ENCODE peak calls at places on chromosomes 12 and 14, in nine cellular contexts. One of them, this sample, is unnamed.
A peak's percentile ranks its signal among the peaks of the same experiment; 100 is the strongest.

GRCh38 chr14:104390941-104391901 is 188.3 kb upstream of the C14orf180 start:
- DNase-seq in BJ: no peak
- DNase-seq in suprapubic skin: peak; percentile 38
- DNase-seq in lung: no peak
- DNase-seq in fibroblast of pulmonary artery: no peak
- DNase-seq in GM23338: no peak
- DNase-seq in lower leg skin: peak; percentile 83
- DNase-seq in bronchial epithelial cell: no peak
- DNase-seq in IMR-90: no peak
- DNase-seq in this sample: no peak

GRCh38 chr14:105070760-105071137 is 5.5 kb upstream of the GPR132 start:
- DNase-seq in fibroblast of pulmonary artery: no peak
- DNase-seq in BJ: no peak
- DNase-seq in GM23338: no peak
- DNase-seq in lower leg skin: no peak
- DNase-seq in suprapubic skin: no peak
- DNase-seq in bronchial epithelial cell: no peak
- DNase-seq in IMR-90: no peak
- DNase-seq in lung: no peak
- DNase-seq in this sample: no peak

GRCh38 chr14:97850886-97851285 is 1053.7 kb downstream of the VRK1 start:
- DNase-seq in IMR-90: no peak
- DNase-seq in fibroblast of pulmonary artery: no peak
- DNase-seq in lung: no peak
- DNase-seq in suprapubic skin: no peak
- DNase-seq in bronchial epithelial cell: no peak
- DNase-seq in BJ: no peak
- DNase-seq in lower leg skin: no peak
- DNase-seq in GM23338: no peak
- DNase-seq in this sample: no peak

GRCh38 chr14:69763761-69764510 is 3.0 kb upstream of the SRSF5 start:
- DNase-seq in GM23338: no peak
- DNase-seq in suprapubic skin: no peak
- DNase-seq in fibroblast of pulmonary artery: peak; percentile 60
- DNase-seq in IMR-90: peak; percentile 44
- DNase-seq in bronchial epithelial cell: peak; percentile 21
- DNase-seq in lower leg skin: no peak
- DNase-seq in lung: no peak
- DNase-seq in BJ: no peak
- DNase-seq in this sample: no peak

GRCh38 chr12:55670213-55670730 is 33.6 kb downstream of the OR10P1 start:
- DNase-seq in suprapubic skin: no peak
- DNase-seq in BJ: no peak
- DNase-seq in lower leg skin: peak; percentile 73
- DNase-seq in IMR-90: no peak
- DNase-seq in lung: no peak
- DNase-seq in GM23338: no peak
- DNase-seq in fibroblast of pulmonary artery: no peak
- DNase-seq in bronchial epithelial cell: no peak
- DNase-seq in this sample: no peak

GRCh38 chr14:26963696-26964095 is 365.9 kb upstream of the NOVA1 start:
- DNase-seq in fibroblast of pulmonary artery: peak; percentile 34
- DNase-seq in suprapubic skin: peak; percentile 65
- DNase-seq in GM23338: no peak
- DNase-seq in lung: no peak
- DNase-seq in BJ: no peak
- DNase-seq in bronchial epithelial cell: no peak
- DNase-seq in IMR-90: no peak
- DNase-seq in lower leg skin: no peak
- DNase-seq in this sample: no peak

GRCh38 chr12:84996759-84997158 is 39.3 kb downstream of the TSPAN19 start:
- DNase-seq in lung: no peak
- DNase-seq in IMR-90: no peak
- DNase-seq in BJ: no peak
- DNase-seq in GM23338: peak; percentile 10
- DNase-seq in lower leg skin: no peak
- DNase-seq in suprapubic skin: no peak
- DNase-seq in fibroblast of pulmonary artery: no peak
- DNase-seq in bronchial epithelial cell: no peak
- DNase-seq in this sample: no peak

GRCh38 chr12:119208626-119209061 is 29.9 kb downstream of the HSPB8 start:
- DNase-seq in lower leg skin: peak; percentile 94
- DNase-seq in GM23338: peak; percentile 47
- DNase-seq in IMR-90: peak; percentile 38
- DNase-seq in BJ: peak; percentile 1
- DNase-seq in fibroblast of pulmonary artery: peak; percentile 71
- DNase-seq in suprapubic skin: peak; percentile 91
- DNase-seq in lung: peak; percentile 63
- DNase-seq in bronchial epithelial cell: peak; percentile 87
- DNase-seq in this sample: peak; percentile 1

GRCh38 chr14:77246784-77247183 is 24.2 kb downstream of the NGB start:
- DNase-seq in IMR-90: no peak
- DNase-seq in lung: no peak
- DNase-seq in bronchial epithelial cell: no peak
- DNase-seq in fibroblast of pulmonary artery: no peak
- DNase-seq in suprapubic skin: no peak
- DNase-seq in BJ: no peak
- DNase-seq in lower leg skin: no peak
- DNase-seq in GM23338: no peak
- DNase-seq in this sample: no peak

GRCh38 chr14:89198544-89199329 is 218.3 kb downstream of the FOXN3 start:
- DNase-seq in lower leg skin: no peak
- DNase-seq in suprapubic skin: no peak
- DNase-seq in IMR-90: peak; percentile 41
- DNase-seq in GM23338: no peak
- DNase-seq in BJ: no peak
- DNase-seq in lung: no peak
- DNase-seq in fibroblast of pulmonary artery: peak; percentile 53
- DNase-seq in bronchial epithelial cell: no peak
- DNase-seq in this sample: no peak

GRCh38 chr12:5085896-5086295 is 42.2 kb downstream of the KCNA5 start:
- DNase-seq in BJ: peak; percentile 78
- DNase-seq in lung: no peak
- DNase-seq in bronchial epithelial cell: peak; percentile 73
- DNase-seq in fibroblast of pulmonary artery: peak; percentile 71
- DNase-seq in lower leg skin: no peak
- DNase-seq in suprapubic skin: no peak
- DNase-seq in IMR-90: peak; percentile 97
- DNase-seq in GM23338: no peak
- DNase-seq in this sample: peak; percentile 82

GRCh38 chr14:61461808-61462275 is 140.5 kb downstream of the PRKCH start:
- DNase-seq in GM23338: peak; percentile 80
- DNase-seq in suprapubic skin: no peak
- DNase-seq in lower leg skin: no peak
- DNase-seq in bronchial epithelial cell: peak; percentile 63
- DNase-seq in IMR-90: peak; percentile 77
- DNase-seq in lung: no peak
- DNase-seq in fibroblast of pulmonary artery: peak; percentile 89
- DNase-seq in BJ: no peak
- DNase-seq in this sample: peak; percentile 89

GRCh38 chr12:20646239-20646827 is 48.8 kb upstream of the SLCO1C1 start:
- DNase-seq in GM23338: peak; percentile 45
- DNase-seq in fibroblast of pulmonary artery: peak; percentile 75
- DNase-seq in BJ: no peak
- DNase-seq in suprapubic skin: no peak
- DNase-seq in IMR-90: peak; percentile 60
- DNase-seq in lower leg skin: no peak
- DNase-seq in bronchial epithelial cell: peak; percentile 43
- DNase-seq in lung: no peak
- DNase-seq in this sample: peak; percentile 80
- TF ChIP-seq CTCF in GM23338: peak; percentile 71
- TF ChIP-seq CTCF in fibroblast of pulmonary artery: peak; percentile 78
- TF ChIP-seq CTCF in BJ: peak; percentile 64
- TF ChIP-seq CTCF in suprapubic skin: no peak
- TF ChIP-seq CTCF in IMR-90: peak; percentile 65
- TF ChIP-seq CTCF in lower leg skin: no peak
- TF ChIP-seq CTCF in bronchial epithelial cell: peak; percentile 43
- TF ChIP-seq CTCF in lung: peak; percentile 11
- TF ChIP-seq CTCF in this sample: peak; percentile 69

DNA sequence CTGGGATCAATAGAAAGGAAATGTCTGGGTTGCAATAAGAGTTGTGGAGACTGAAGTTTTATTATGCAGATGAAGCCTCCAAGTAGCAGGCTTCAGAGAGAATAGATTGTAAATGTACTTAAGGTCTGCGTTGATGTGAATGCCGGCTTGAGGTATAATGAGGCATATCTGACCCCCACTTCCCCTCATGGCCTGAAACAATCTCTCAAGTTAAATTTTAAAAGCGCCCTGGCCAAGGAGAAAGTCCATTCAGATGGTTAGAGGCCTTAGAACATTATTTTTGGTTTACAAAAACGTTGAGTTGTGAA is 28.3 kb upstream of the HIGD1C start:
- DNase-seq in IMR-90: no peak
- DNase-seq in lower leg skin: no peak
- DNase-seq in lung: no peak
- DNase-seq in bronchial epithelial cell: no peak
- DNase-seq in suprapubic skin: no peak
- DNase-seq in fibroblast of pulmonary artery: no peak
- DNase-seq in BJ: no peak
- DNase-seq in GM23338: no peak
- DNase-seq in this sample: no peak
- H3K4me3 ChIP-seq in IMR-90: peak overlapping the region; percentile 16
- H3K4me3 ChIP-seq in lower leg skin: no peak overlapping the region
- H3K4me3 ChIP-seq in lung: no peak overlapping the region
- H3K4me3 ChIP-seq in bronchial epithelial cell: no peak overlapping the region
- H3K4me3 ChIP-seq in suprapubic skin: peak overlapping the region; percentile 78
- H3K4me3 ChIP-seq in fibroblast of pulmonary artery: peak overlapping the region; percentile 88
- H3K4me3 ChIP-seq in BJ: peak overlapping the region; percentile 26
- H3K4me3 ChIP-seq in GM23338: peak overlapping the region; percentile 63
- H3K4me3 ChIP-seq in this sample: peak overlapping the region; percentile 72

GRCh38 chr12:38664661-38665269 is 240.6 kb downstream of the CPNE8 start:
- DNase-seq in lung: no peak
- DNase-seq in suprapubic skin: no peak
- DNase-seq in BJ: no peak
- DNase-seq in fibroblast of pulmonary artery: peak; percentile 40
- DNase-seq in GM23338: peak; percentile 49
- DNase-seq in lower leg skin: no peak
- DNase-seq in bronchial epithelial cell: peak; percentile 47
- DNase-seq in IMR-90: no peak
- DNase-seq in this sample: peak; percentile 16
- TF ChIP-seq CTCF in lung: no peak
- TF ChIP-seq CTCF in suprapubic skin: no peak
- TF ChIP-seq CTCF in BJ: peak; percentile 43
- TF ChIP-seq CTCF in fibroblast of pulmonary artery: peak; percentile 63
- TF ChIP-seq CTCF in GM23338: peak; percentile 70
- TF ChIP-seq CTCF in lower leg skin: no peak
- TF ChIP-seq CTCF in bronchial epithelial cell: peak; percentile 56
- TF ChIP-seq CTCF in IMR-90: no peak
- TF ChIP-seq CTCF in this sample: peak; percentile 44

GRCh38 chr12:26871985-26872384 is 39.0 kb upstream of the ITPR2 start:
- DNase-seq in IMR-90: no peak
- DNase-seq in lung: no peak
- DNase-seq in lower leg skin: no peak
- DNase-seq in fibroblast of pulmonary artery: no peak
- DNase-seq in GM23338: no peak
- DNase-seq in suprapubic skin: no peak
- DNase-seq in bronchial epithelial cell: no peak
- DNase-seq in BJ: no peak
- DNase-seq in this sample: no peak

GRCh38 chr12:26872623-26873022 is 39.6 kb upstream of the ITPR2 start:
- DNase-seq in GM23338: no peak
- DNase-seq in IMR-90: no peak
- DNase-seq in lung: no peak
- DNase-seq in suprapubic skin: no peak
- DNase-seq in fibroblast of pulmonary artery: no peak
- DNase-seq in bronchial epithelial cell: no peak
- DNase-seq in BJ: no peak
- DNase-seq in lower leg skin: no peak
- DNase-seq in this sample: no peak

GRCh38 chr12:26868505-26869494 is 35.8 kb upstream of the ITPR2 start:
- DNase-seq in lower leg skin: no peak
- DNase-seq in GM23338: no peak
- DNase-seq in IMR-90: no peak
- DNase-seq in suprapubic skin: no peak
- DNase-seq in fibroblast of pulmonary artery: no peak
- DNase-seq in BJ: no peak
- DNase-seq in lung: no peak
- DNase-seq in bronchial epithelial cell: no peak
- DNase-seq in this sample: no peak

GRCh38 chr12:26869908-26870459 is 37.0 kb upstream of the ITPR2 start:
- DNase-seq in BJ: no peak
- DNase-seq in GM23338: peak; percentile 23
- DNase-seq in lower leg skin: no peak
- DNase-seq in suprapubic skin: no peak
- DNase-seq in bronchial epithelial cell: no peak
- DNase-seq in lung: no peak
- DNase-seq in fibroblast of pulmonary artery: no peak
- DNase-seq in IMR-90: no peak
- DNase-seq in this sample: no peak

GRCh38 chr12:26870491-26871419 is 37.8 kb upstream of the ITPR2 start:
- DNase-seq in suprapubic skin: no peak
- DNase-seq in bronchial epithelial cell: peak; percentile 89
- DNase-seq in lower leg skin: no peak
- DNase-seq in GM23338: no peak
- DNase-seq in lung: peak; percentile 58
- DNase-seq in IMR-90: peak; percentile 57
- DNase-seq in BJ: no peak
- DNase-seq in fibroblast of pulmonary artery: peak; percentile 91
- DNase-seq in this sample: peak; percentile 70
- H3K4me3 ChIP-seq in suprapubic skin: no peak overlapping the region
- H3K4me3 ChIP-seq in bronchial epithelial cell: no peak overlapping the region
- H3K4me3 ChIP-seq in lower leg skin: no peak overlapping the region
- H3K4me3 ChIP-seq in GM23338: no peak overlapping the region
- H3K4me3 ChIP-seq in lung: no peak overlapping the region
- H3K4me3 ChIP-seq in IMR-90: no peak overlapping the region
- H3K4me3 ChIP-seq in BJ: no peak overlapping the region
- H3K4me3 ChIP-seq in fibroblast of pulmonary artery: peak overlapping the region; percentile 12
- H3K4me3 ChIP-seq in this sample: no peak overlapping the region

GRCh38 chr12:95201056-95201670 is 16.1 kb downstream of the FGD6 start:
- DNase-seq in suprapubic skin: no peak
- DNase-seq in lower leg skin: no peak
- DNase-seq in GM23338: no peak
- DNase-seq in fibroblast of pulmonary artery: peak; percentile 73
- DNase-seq in BJ: no peak
- DNase-seq in bronchial epithelial cell: peak; percentile 90
- DNase-seq in IMR-90: peak; percentile 64
- DNase-seq in lung: no peak
- DNase-seq in this sample: peak; percentile 86
- TF ChIP-seq CTCF in suprapubic skin: no peak
- TF ChIP-seq CTCF in lower leg skin: no peak
- TF ChIP-seq CTCF in GM23338: no peak
- TF ChIP-seq CTCF in fibroblast of pulmonary artery: no peak
- TF ChIP-seq CTCF in BJ: no peak
- TF ChIP-seq CTCF in bronchial epithelial cell: no peak
- TF ChIP-seq CTCF in IMR-90: no peak
- TF ChIP-seq CTCF in lung: no peak
- TF ChIP-seq CTCF in this sample: no peak

DNA sequence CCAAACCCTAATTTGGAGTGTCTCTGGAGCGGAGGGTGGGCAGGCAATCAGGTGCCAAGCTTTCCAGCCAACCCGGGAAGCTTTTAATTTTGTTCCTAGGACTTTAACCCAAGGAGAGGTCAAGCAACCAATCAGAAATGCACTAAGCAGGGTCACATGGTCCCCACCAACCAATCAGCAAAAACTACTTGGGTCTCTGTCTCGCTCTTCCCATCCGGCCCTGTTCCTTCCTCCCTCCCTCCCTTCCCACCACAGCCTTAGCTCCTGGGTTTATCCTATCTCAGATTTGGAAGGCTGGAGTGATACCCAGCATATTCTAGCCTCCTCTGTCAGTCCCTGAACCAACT is 7.3 kb downstream of the HOXC5 start:
- DNase-seq in BJ: no peak
- DNase-seq in suprapubic skin: no peak
- DNase-seq in lung: no peak
- DNase-seq in IMR-90: no peak
- DNase-seq in fibroblast of pulmonary artery: no peak
- DNase-seq in GM23338: no peak
- DNase-seq in lower leg skin: no peak
- DNase-seq in bronchial epithelial cell: no peak
- DNase-seq in this sample: no peak
- H3K4me3 ChIP-seq in BJ: no peak overlapping the region
- H3K4me3 ChIP-seq in suprapubic skin: no peak overlapping the region
- H3K4me3 ChIP-seq in lung: no peak overlapping the region
- H3K4me3 ChIP-seq in IMR-90: no peak overlapping the region
- H3K4me3 ChIP-seq in fibroblast of pulmonary artery: no peak overlapping the region
- H3K4me3 ChIP-seq in GM23338: no peak overlapping the region
- H3K4me3 ChIP-seq in lower leg skin: no peak overlapping the region
- H3K4me3 ChIP-seq in bronchial epithelial cell: no peak overlapping the region
- H3K4me3 ChIP-seq in this sample: no peak overlapping the region